ENCODE peak calls at places on chromosomes 16 and 17, in five cellular contexts. One of them, this sample, is unnamed.

GRCh38 chr17:2749058-2749783 is at the start of gene CCDC92B:
- DNase-seq in H1: no peak
- DNase-seq in mesenchymal stem cell: no peak
- DNase-seq in H9: peak
- DNase-seq in neuronal stem cell: peak
- DNase-seq in this sample: no peak

GRCh38 chr17:35084987-35085386 is 21.5 kb upstream of the RFFL start:
- DNase-seq in neuronal stem cell: no peak
- DNase-seq in H9: no peak
- DNase-seq in mesenchymal stem cell: no peak
- DNase-seq in H1: no peak
- DNase-seq in this sample: peak

GRCh38 chr16:720990-721764 is at the start of gene ANTKMT:
- DNase-seq in mesenchymal stem cell: peak
- DNase-seq in neuronal stem cell: peak
- DNase-seq in H1: no peak
- DNase-seq in H9: peak
- DNase-seq in this sample: peak

GRCh38 chr16:55390838-55391237 is 66.8 kb downstream of the IRX6 start:
- DNase-seq in H1: no peak
- DNase-seq in H9: no peak
- DNase-seq in mesenchymal stem cell: no peak
- DNase-seq in neuronal stem cell: no peak
- DNase-seq in this sample: no peak

GRCh38 chr17:77546772-77547201 is 406.0 kb downstream of the SEC14L1 start:
- DNase-seq in H9: peak
- DNase-seq in H1: peak
- DNase-seq in neuronal stem cell: no peak
- DNase-seq in mesenchymal stem cell: no peak
- DNase-seq in this sample: no peak

GRCh38 chr17:76920364-76921139 is 52.3 kb downstream of the MGAT5B start:
- DNase-seq in mesenchymal stem cell: no peak
- DNase-seq in H9: no peak
- DNase-seq in H1: no peak
- DNase-seq in neuronal stem cell: no peak
- DNase-seq in this sample: no peak

GRCh38 chr16:67697813-67698212 is 21.3 kb downstream of the GFOD2 start:
- DNase-seq in H1: no peak
- DNase-seq in mesenchymal stem cell: no peak
- DNase-seq in H9: no peak
- DNase-seq in neuronal stem cell: no peak
- DNase-seq in this sample: no peak

GRCh38 chr17:27529230-27529796 is 73.1 kb downstream of the KSR1 start:
- DNase-seq in H9: no peak
- DNase-seq in H1: no peak
- DNase-seq in neuronal stem cell: no peak
- DNase-seq in mesenchymal stem cell: peak
- DNase-seq in this sample: peak

GRCh38 chr17:63546308-63547082 is 3.8 kb upstream of the DCAF7 start:
- DNase-seq in H1: no peak
- DNase-seq in mesenchymal stem cell: no peak
- DNase-seq in neuronal stem cell: no peak
- DNase-seq in H9: no peak
- DNase-seq in this sample: no peak

GRCh38 chr17:35799942-35800341 is 4.5 kb upstream of the MMP28 start:
- DNase-seq in H9: no peak
- DNase-seq in mesenchymal stem cell: no peak
- DNase-seq in neuronal stem cell: no peak
- DNase-seq in H1: no peak
- DNase-seq in this sample: no peak

GRCh38 chr17:49979748-49980479 is 10.9 kb downstream of the DLX4 start:
- DNase-seq in H1: no peak
- DNase-seq in mesenchymal stem cell: no peak
- DNase-seq in neuronal stem cell: no peak
- DNase-seq in H9: no peak
- DNase-seq in this sample: no peak

GRCh38 chr17:17021194-17021863 is 20.9 kb upstream of the MPRIP start:
- DNase-seq in neuronal stem cell: peak
- DNase-seq in mesenchymal stem cell: no peak
- DNase-seq in H1: no peak
- DNase-seq in H9: peak
- DNase-seq in this sample: peak

GRCh38 chr17:43755389-43755875 is 3.2 kb downstream of the SOST start:
- DNase-seq in neuronal stem cell: peak
- DNase-seq in mesenchymal stem cell: peak
- DNase-seq in H1: peak
- DNase-seq in H9: peak
- DNase-seq in this sample: no peak

GRCh38 chr17:63821809-63822208 is 5.4 kb upstream of the PSMC5 start:
- DNase-seq in H9: no peak
- DNase-seq in neuronal stem cell: no peak
- DNase-seq in H1: no peak
- DNase-seq in mesenchymal stem cell: no peak
- DNase-seq in this sample: no peak

GRCh38 chr16:67897231-67897630 is 4.2 kb downstream of the PSKH1 start:
- DNase-seq in H9: no peak
- DNase-seq in mesenchymal stem cell: peak
- DNase-seq in H1: no peak
- DNase-seq in neuronal stem cell: no peak
- DNase-seq in this sample: no peak

GRCh38 chr17:9729034-9729650 is 62.2 kb downstream of the DHRS7C start:
- DNase-seq in neuronal stem cell: peak
- DNase-seq in H1: no peak
- DNase-seq in H9: no peak
- DNase-seq in mesenchymal stem cell: peak
- DNase-seq in this sample: peak

GRCh38 chr16:9351440-9351839 is 260.0 kb downstream of the HAPSTR1 start:
- DNase-seq in H9: no peak
- DNase-seq in neuronal stem cell: no peak
- DNase-seq in H1: no peak
- DNase-seq in mesenchymal stem cell: no peak
- DNase-seq in this sample: no peak

GRCh38 chr17:55062921-55063320 is 94.4 kb downstream of the STXBP4 start:
- DNase-seq in mesenchymal stem cell: no peak
- DNase-seq in H9: no peak
- DNase-seq in H1: no peak
- DNase-seq in neuronal stem cell: no peak
- DNase-seq in this sample: peak

GRCh38 chr16:648071-648785 is 937 bp upstream of the WDR90 start:
- DNase-seq in mesenchymal stem cell: no peak
- DNase-seq in H1: no peak
- DNase-seq in H9: peak
- DNase-seq in neuronal stem cell: no peak
- DNase-seq in this sample: no peak

GRCh38 chr16:84703671-84704070 is 3.9 kb downstream of the USP10 start:
- DNase-seq in mesenchymal stem cell: peak
- DNase-seq in neuronal stem cell: no peak
- DNase-seq in H9: no peak
- DNase-seq in H1: no peak
- DNase-seq in this sample: peak

GRCh38 chr16:84700518-84701277 is 898 bp downstream of the USP10 start:
- DNase-seq in neuronal stem cell: peak
- DNase-seq in mesenchymal stem cell: peak
- DNase-seq in H9: no peak
- DNase-seq in H1: no peak
- DNase-seq in this sample: peak

GRCh38 chr16:84699147-84699711 is 571 bp upstream of the USP10 start:
- DNase-seq in neuronal stem cell: no peak
- DNase-seq in mesenchymal stem cell: no peak
- DNase-seq in H9: no peak
- DNase-seq in H1: no peak
- DNase-seq in this sample: peak

GRCh38 chr16:84704253-84704652 is 4.5 kb downstream of the USP10 start:
- DNase-seq in H1: no peak
- DNase-seq in mesenchymal stem cell: no peak
- DNase-seq in neuronal stem cell: no peak
- DNase-seq in H9: no peak
- DNase-seq in this sample: no peak

GRCh38 chr16:84699712-84700517 is at the start of gene USP10:
- DNase-seq in H9: peak
- DNase-seq in mesenchymal stem cell: peak
- DNase-seq in neuronal stem cell: peak
- DNase-seq in H1: peak
- DNase-seq in this sample: peak
- H4K8ac ChIP-seq in H9: no peak
- H4K8ac ChIP-seq in mesenchymal stem cell: peak
- H4K8ac ChIP-seq in neuronal stem cell: no peak
- H4K8ac ChIP-seq in H1: peak
- H4K8ac ChIP-seq in this sample: peak

GRCh38 chr16:59697746-59698145 is 963.6 kb upstream of the GOT2 start:
- DNase-seq in mesenchymal stem cell: no peak
- DNase-seq in H9: no peak
- DNase-seq in H1: no peak
- DNase-seq in neuronal stem cell: no peak
- DNase-seq in this sample: no peak

GRCh38 chr16:59702531-59702930 is 968.4 kb upstream of the GOT2 start:
- DNase-seq in H1: no peak
- DNase-seq in H9: no peak
- DNase-seq in neuronal stem cell: no peak
- DNase-seq in mesenchymal stem cell: no peak
- DNase-seq in this sample: no peak

GRCh38 chr16:59698341-59698979 is 964.3 kb upstream of the GOT2 start:
- DNase-seq in H1: no peak
- DNase-seq in H9: no peak
- DNase-seq in mesenchymal stem cell: no peak
- DNase-seq in neuronal stem cell: no peak
- DNase-seq in this sample: no peak

GRCh38 chr16:59699786-59700185 is 965.7 kb upstream of the GOT2 start:
- DNase-seq in H9: no peak
- DNase-seq in neuronal stem cell: no peak
- DNase-seq in mesenchymal stem cell: no peak
- DNase-seq in H1: no peak
- DNase-seq in this sample: no peak

DNA sequence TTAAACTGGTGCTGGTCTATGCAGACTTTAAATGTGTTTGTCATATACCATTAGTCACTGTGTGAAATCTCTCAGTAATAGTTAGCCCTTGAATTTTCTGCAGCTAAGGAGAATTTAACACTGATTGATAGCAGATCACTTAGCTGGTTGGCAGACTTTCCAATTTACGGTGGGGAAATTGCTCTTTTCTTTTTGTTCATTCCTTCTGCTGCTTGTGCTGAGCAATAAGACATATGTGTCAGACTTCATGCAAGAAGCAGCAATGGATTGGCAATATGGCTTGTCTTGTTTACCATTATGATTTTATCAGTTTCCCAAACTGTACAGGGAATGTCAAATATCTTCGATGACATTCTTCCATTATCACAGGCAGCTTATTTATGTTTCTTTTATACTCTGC is 967.9 kb upstream of the GOT2 start:
- DNase-seq in H1: no peak
- DNase-seq in mesenchymal stem cell: no peak
- DNase-seq in H9: no peak
- DNase-seq in neuronal stem cell: no peak
- DNase-seq in this sample: no peak
- H2BK12ac ChIP-seq in H1: no peak
- H2BK12ac ChIP-seq in mesenchymal stem cell: no peak
- H2BK12ac ChIP-seq in H9: no peak
- H2BK12ac ChIP-seq in neuronal stem cell: no peak
- H2BK12ac ChIP-seq in this sample: no peak

DNA sequence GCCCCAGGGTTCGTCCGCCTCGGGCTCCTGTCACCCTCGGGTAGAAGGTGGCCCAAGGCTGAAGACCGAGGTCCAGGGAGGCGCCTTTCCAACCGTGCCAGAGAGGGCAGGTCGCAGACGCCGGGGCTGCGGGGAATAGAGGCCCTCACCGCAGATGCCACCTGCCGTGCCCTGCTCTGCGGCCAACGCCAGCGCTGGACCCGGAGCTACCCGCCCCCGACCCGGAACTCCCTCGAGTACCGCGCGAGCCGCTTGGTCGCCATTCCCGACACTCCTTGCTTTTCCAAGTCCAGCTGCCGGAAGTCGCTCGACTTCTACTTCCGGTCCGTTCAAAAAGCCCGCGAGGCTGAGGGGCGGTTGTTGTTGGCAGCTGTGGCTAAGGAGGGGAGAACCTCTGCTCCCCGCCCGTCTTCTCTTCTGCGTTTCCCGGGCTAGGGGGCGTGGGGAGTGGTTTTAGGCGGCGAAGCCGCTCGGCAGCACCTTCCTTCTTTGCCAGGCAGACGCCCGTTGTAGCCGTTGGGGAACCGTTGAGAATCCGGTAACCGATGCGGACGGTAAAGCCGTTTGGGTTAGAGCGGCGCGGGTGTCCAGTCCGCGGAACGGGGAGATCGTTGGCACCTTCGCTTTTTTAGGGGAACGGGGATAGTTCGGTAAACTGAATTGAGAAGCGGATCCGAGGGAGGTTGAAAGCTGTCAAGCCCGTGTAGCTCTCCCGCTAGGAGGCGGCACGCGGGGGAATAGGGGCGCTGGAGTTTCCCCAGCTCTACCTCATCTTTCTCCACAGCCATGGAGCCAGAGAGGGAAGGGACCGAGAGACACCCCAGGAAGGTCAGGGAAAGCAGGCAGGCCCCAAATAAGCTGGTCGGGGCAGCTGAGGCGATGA is at the start of the genes ERI2 and REXO5:
- DNase-seq in H9: peak
- DNase-seq in neuronal stem cell: peak
- DNase-seq in H1: peak
- DNase-seq in mesenchymal stem cell: peak
- DNase-seq in this sample: peak
- H4K8ac ChIP-seq in H9: no peak
- H4K8ac ChIP-seq in neuronal stem cell: peak
- H4K8ac ChIP-seq in H1: peak
- H4K8ac ChIP-seq in mesenchymal stem cell: peak
- H4K8ac ChIP-seq in this sample: peak

GRCh38 chr17:81082177-81083073 is 47.5 kb downstream of the BAIAP2 start:
- DNase-seq in mesenchymal stem cell: no peak
- DNase-seq in neuronal stem cell: no peak
- DNase-seq in H1: no peak
- DNase-seq in H9: no peak
- DNase-seq in this sample: no peak

GRCh38 chr17:81084691-81085419 is 49.9 kb downstream of the BAIAP2 start:
- DNase-seq in mesenchymal stem cell: no peak
- DNase-seq in H9: no peak
- DNase-seq in H1: no peak
- DNase-seq in neuronal stem cell: no peak
- DNase-seq in this sample: no peak

GRCh38 chr17:81083125-81083765 is 48.3 kb downstream of the BAIAP2 start:
- DNase-seq in H1: no peak
- DNase-seq in neuronal stem cell: no peak
- DNase-seq in H9: no peak
- DNase-seq in mesenchymal stem cell: no peak
- DNase-seq in this sample: no peak

GRCh38 chr17:81086789-81087551 is 52.0 kb downstream of the BAIAP2 start:
- DNase-seq in H1: no peak
- DNase-seq in H9: no peak
- DNase-seq in neuronal stem cell: no peak
- DNase-seq in mesenchymal stem cell: no peak
- DNase-seq in this sample: no peak

DNA sequence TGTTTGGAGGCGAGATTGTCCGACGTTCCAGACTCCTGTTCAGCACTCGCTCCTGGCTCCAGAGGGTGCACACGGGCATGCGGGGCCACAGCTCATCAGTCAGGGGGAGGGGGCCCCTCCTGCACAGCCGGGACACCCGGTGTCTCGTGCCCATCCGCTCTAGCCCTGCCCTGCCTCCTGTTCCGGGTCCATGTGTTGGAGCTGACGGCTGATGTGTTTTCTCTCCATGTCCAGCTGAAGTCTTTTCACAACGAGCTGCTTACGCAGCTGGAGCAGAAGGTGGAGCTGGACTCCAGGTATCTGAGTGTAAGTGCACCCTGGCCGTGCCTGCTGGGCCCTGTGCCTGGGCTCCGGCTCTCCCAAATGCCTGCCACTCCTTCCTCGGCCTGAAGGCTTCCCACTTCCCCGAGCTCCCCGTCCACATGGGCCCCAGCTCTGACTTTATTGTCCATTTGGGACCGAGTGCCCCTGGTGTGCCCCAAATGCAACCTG is 50.5 kb downstream of the BAIAP2 start:
- DNase-seq in neuronal stem cell: no peak
- DNase-seq in mesenchymal stem cell: no peak
- DNase-seq in H1: no peak
- DNase-seq in H9: no peak
- DNase-seq in this sample: no peak
- H2BK12ac ChIP-seq in neuronal stem cell: no peak
- H2BK12ac ChIP-seq in mesenchymal stem cell: no peak
- H2BK12ac ChIP-seq in H1: no peak
- H2BK12ac ChIP-seq in H9: no peak
- H2BK12ac ChIP-seq in this sample: no peak

This sample was measured in trophoblast cell.